ENCODE peak calls at places on chromosomes 12 and 14, in five cellular contexts. E is immature natural killer cell, R is coronary artery, F is T-cell, U is NCI-H1105. N is an unnamed sample.

GRCh38 chr12:57694459-57695019 is 607 bp downstream of the OS9 start:
- DNase-seq in R (no peak), F (no peak), E (no peak), U (no peak), N (no peak)

GRCh38 chr12:124506145-124506831 is 61.1 kb downstream of the NCOR2 start:
- DNase-seq in R (no peak), E (no peak), U (no peak), F (no peak), N (no peak)

GRCh38 chr12:25276199-25276937 is 25.6 kb upstream of the KRAS start:
- DNase-seq in F (no peak), E (no peak), U (peak), R (no peak), N (no peak)

GRCh38 chr14:32010561-32011188 is 66.4 kb upstream of the ARHGAP5 start:
- DNase-seq in U (no peak), R (no peak), E (no peak), F (no peak), N (no peak)

GRCh38 chr12:20206410-20206809 is 161.9 kb upstream of the PDE3A start:
- DNase-seq in R (no peak), U (no peak), F (no peak), E (no peak), N (no peak)

GRCh38 chr14:80427101-80427500 is 215.8 kb upstream of the DIO2 start:
- DNase-seq in F (no peak), E (no peak), R (no peak), U (no peak), N (no peak)

GRCh38 chr14:23544511-23545447 is 6.8 kb downstream of the ZFHX2 start:
- DNase-seq in E (no peak), F (no peak), U (peak), R (no peak), N (no peak)

GRCh38 chr12:128388461-128388921 is 121.5 kb downstream of the TMEM132C start:
- DNase-seq in E (peak), R (no peak), U (no peak), F (peak), N (peak)

GRCh38 chr12:4271433-4272013 is 2.0 kb upstream of the CCND2 start:
- DNase-seq in R (peak), U (no peak), E (no peak), F (no peak), N (peak)

GRCh38 chr12:117469883-117470483 is 108.6 kb upstream of the NOS1 start:
- DNase-seq in U (no peak), R (no peak), F (no peak), E (no peak), N (no peak)